ENCODE peak calls at places on chromosomes 1 and 21, in eight cellular contexts. F is activated CD8-positive, alpha-beta T cell treated with anti-CD3 and anti-CD28 coated beads for 36 hours; P is hepatocyte; T is kidney epithelial cell; J is brain microvascular endothelial cell; Q is Kasumi-1; K is cardiac muscle cell; S is dorsolateral prefrontal cortex. Y is an unnamed sample.

GRCh38 chr1:154567386-154568164 is at the start of gene CHRNB2:
- DNase-seq in S (peak), F (peak), P (peak), Q (peak), K (peak), T (no peak), J (no peak), Y (no peak)

GRCh38 chr1:215473943-215474342 is 93.2 kb upstream of the KCTD3 start:
- DNase-seq in S (no peak), F (no peak), P (no peak), T (no peak), K (peak), J (no peak), Q (no peak), Y (no peak)

GRCh38 chr1:26582836-26583460 is 53.4 kb downstream of the RPS6KA1 start:
- DNase-seq in Q (no peak), F (peak), T (peak), K (peak), J (peak), P (no peak), S (no peak), Y (no peak)

GRCh38 chr1:6599141-6599975 is 3.3 kb downstream of the KLHL21 start:
- DNase-seq in K (no peak), P (no peak), F (peak), S (no peak), T (no peak), J (no peak), Q (peak), Y (no peak)

GRCh38 chr21:23394458-23394857 is 2212.8 kb downstream of the MRPL39 start:
- DNase-seq in K (no peak), T (no peak), F (no peak), J (no peak), S (no peak), P (no peak), Q (no peak), Y (no peak)

GRCh38 chr1:8004803-8005573 is 21.1 kb downstream of the ERRFI1 start:
- DNase-seq in J (peak), K (peak), F (no peak), P (peak), T (no peak), Q (peak), S (no peak), Y (peak)

GRCh38 chr1:156860639-156861423 is at the start of gene NTRK1:
- DNase-seq in S (no peak), T (no peak), P (peak), Q (peak), K (peak), J (no peak), F (peak), Y (no peak)

GRCh38 chr1:246659594-246660140 is 64.5 kb upstream of the SCCPDH start:
- DNase-seq in F (no peak), Q (no peak), K (no peak), P (no peak), S (no peak), J (no peak), T (no peak), Y (no peak)

GRCh38 chr1:94648225-94649007 is 106.9 kb upstream of the F3 start:
- DNase-seq in Q (no peak), T (peak), P (peak), J (peak), F (no peak), K (peak), S (no peak), Y (peak)

GRCh38 chr1:7456683-7457082 is 314.4 kb upstream of the VAMP3 start:
- DNase-seq in T (no peak), F (no peak), P (no peak), Q (no peak), K (no peak), S (peak), J (no peak), Y (no peak)

GRCh38 chr1:48536477-48536876 is 64.5 kb upstream of the SPATA6 start:
- DNase-seq in K (no peak), F (no peak), Q (no peak), S (no peak), T (no peak), J (no peak), P (no peak), Y (no peak)

GRCh38 chr1:15430787-15431570 is 7.3 kb upstream of the CTRC start:
- DNase-seq in F (peak), K (peak), S (peak), Q (peak), T (no peak), P (peak), J (peak), Y (no peak)

GRCh38 chr1:33169290-33170055 is 12.4 kb downstream of the TRIM62 start:
- DNase-seq in J (peak), P (no peak), F (no peak), T (no peak), S (peak), K (peak), Q (no peak), Y (no peak)

GRCh38 chr1:243489681-243490080 is 233.8 kb downstream of the SDCCAG8 start:
- DNase-seq in K (no peak), Q (no peak), T (no peak), J (no peak), F (no peak), S (no peak), P (no peak), Y (no peak)

GRCh38 chr1:10530281-10530740 is 55.6 kb downstream of the PEX14 start:
- DNase-seq in F (no peak), S (no peak), K (peak), T (no peak), Q (no peak), J (peak), P (peak), Y (no peak)

GRCh38 chr1:209411491-209411929 is 172.0 kb upstream of the CAMK1G start:
- DNase-seq in K (peak), F (no peak), T (no peak), Q (no peak), S (no peak), J (peak), P (no peak), Y (no peak)